ENCODE peak calls at places on chromosome 10, in seven cellular contexts. One of them, this sample, is unnamed.

GRCh38 chr10:16566202-16566805 is 44.6 kb upstream of the C1QL3 start:
- DNase-seq in left ventricle myocardium inferior: no peak
- DNase-seq in memory B cell: no peak
- DNase-seq in activated T-helper 1 cell treated with Interleukin-2 at 50 U/mL for 16 hours: no peak
- DNase-seq in fibroblast of lung: no peak
- DNase-seq in activated CD4-positive, alpha-beta T cell treated with anti-CD3 and anti-CD28 coated beads, Interleukin-2, amount 50 U/mL, for 1 hour: no peak
- DNase-seq in NCI-H1436: no peak
- DNase-seq in this sample: no peak

GRCh38 chr10:92541583-92541982 is 32.3 kb downstream of the IDE start:
- DNase-seq in left ventricle myocardium inferior: no peak
- DNase-seq in memory B cell: no peak
- DNase-seq in activated T-helper 1 cell treated with Interleukin-2 at 50 U/mL for 16 hours: no peak
- DNase-seq in fibroblast of lung: no peak
- DNase-seq in activated CD4-positive, alpha-beta T cell treated with anti-CD3 and anti-CD28 coated beads, Interleukin-2, amount 50 U/mL, for 1 hour: no peak
- DNase-seq in NCI-H1436: no peak
- DNase-seq in this sample: no peak

GRCh38 chr10:69505636-69506318 is 54.5 kb downstream of the TSPAN15 start:
- DNase-seq in left ventricle myocardium inferior: no peak
- DNase-seq in memory B cell: no peak
- DNase-seq in activated T-helper 1 cell treated with Interleukin-2 at 50 U/mL for 16 hours: no peak
- DNase-seq in fibroblast of lung: no peak
- DNase-seq in activated CD4-positive, alpha-beta T cell treated with anti-CD3 and anti-CD28 coated beads, Interleukin-2, amount 50 U/mL, for 1 hour: no peak
- DNase-seq in NCI-H1436: no peak
- DNase-seq in this sample: no peak

GRCh38 chr10:71475243-71475871 is 78.6 kb downstream of the CDH23 start:
- DNase-seq in left ventricle myocardium inferior: peak
- DNase-seq in memory B cell: no peak
- DNase-seq in activated T-helper 1 cell treated with Interleukin-2 at 50 U/mL for 16 hours: no peak
- DNase-seq in fibroblast of lung: no peak
- DNase-seq in activated CD4-positive, alpha-beta T cell treated with anti-CD3 and anti-CD28 coated beads, Interleukin-2, amount 50 U/mL, for 1 hour: no peak
- DNase-seq in NCI-H1436: no peak
- DNase-seq in this sample: no peak

GRCh38 chr10:123715546-123715945 is 49.4 kb downstream of the GPR26 start:
- DNase-seq in left ventricle myocardium inferior: no peak
- DNase-seq in memory B cell: no peak
- DNase-seq in activated T-helper 1 cell treated with Interleukin-2 at 50 U/mL for 16 hours: no peak
- DNase-seq in fibroblast of lung: no peak
- DNase-seq in activated CD4-positive, alpha-beta T cell treated with anti-CD3 and anti-CD28 coated beads, Interleukin-2, amount 50 U/mL, for 1 hour: no peak
- DNase-seq in NCI-H1436: no peak
- DNase-seq in this sample: no peak

GRCh38 chr10:89615824-89616223 is 29.2 kb downstream of the PANK1 start:
- DNase-seq in left ventricle myocardium inferior: no peak
- DNase-seq in memory B cell: no peak
- DNase-seq in activated T-helper 1 cell treated with Interleukin-2 at 50 U/mL for 16 hours: no peak
- DNase-seq in fibroblast of lung: no peak
- DNase-seq in activated CD4-positive, alpha-beta T cell treated with anti-CD3 and anti-CD28 coated beads, Interleukin-2, amount 50 U/mL, for 1 hour: no peak
- DNase-seq in NCI-H1436: no peak
- DNase-seq in this sample: no peak

GRCh38 chr10:15661574-15661973 is 58.1 kb downstream of the ITGA8 start:
- DNase-seq in left ventricle myocardium inferior: no peak
- DNase-seq in memory B cell: no peak
- DNase-seq in activated T-helper 1 cell treated with Interleukin-2 at 50 U/mL for 16 hours: no peak
- DNase-seq in fibroblast of lung: peak
- DNase-seq in activated CD4-positive, alpha-beta T cell treated with anti-CD3 and anti-CD28 coated beads, Interleukin-2, amount 50 U/mL, for 1 hour: no peak
- DNase-seq in NCI-H1436: no peak
- DNase-seq in this sample: no peak

GRCh38 chr10:99633832-99634231 is 13.6 kb upstream of the SLC25A28 start:
- DNase-seq in left ventricle myocardium inferior: no peak
- DNase-seq in memory B cell: no peak
- DNase-seq in activated T-helper 1 cell treated with Interleukin-2 at 50 U/mL for 16 hours: no peak
- DNase-seq in fibroblast of lung: no peak
- DNase-seq in activated CD4-positive, alpha-beta T cell treated with anti-CD3 and anti-CD28 coated beads, Interleukin-2, amount 50 U/mL, for 1 hour: no peak
- DNase-seq in NCI-H1436: no peak
- DNase-seq in this sample: no peak

GRCh38 chr10:70274643-70275042 is 9.2 kb downstream of the NPFFR1 start:
- DNase-seq in left ventricle myocardium inferior: no peak
- DNase-seq in memory B cell: no peak
- DNase-seq in activated T-helper 1 cell treated with Interleukin-2 at 50 U/mL for 16 hours: no peak
- DNase-seq in fibroblast of lung: peak
- DNase-seq in activated CD4-positive, alpha-beta T cell treated with anti-CD3 and anti-CD28 coated beads, Interleukin-2, amount 50 U/mL, for 1 hour: no peak
- DNase-seq in NCI-H1436: no peak
- DNase-seq in this sample: no peak

GRCh38 chr10:100153239-100153840 is 32.5 kb downstream of the ERLIN1 start:
- DNase-seq in left ventricle myocardium inferior: no peak
- DNase-seq in memory B cell: no peak
- DNase-seq in activated T-helper 1 cell treated with Interleukin-2 at 50 U/mL for 16 hours: no peak
- DNase-seq in fibroblast of lung: no peak
- DNase-seq in activated CD4-positive, alpha-beta T cell treated with anti-CD3 and anti-CD28 coated beads, Interleukin-2, amount 50 U/mL, for 1 hour: no peak
- DNase-seq in NCI-H1436: no peak
- DNase-seq in this sample: no peak

GRCh38 chr10:126042906-126043305 is 146.5 kb downstream of the FANK1 start:
- DNase-seq in left ventricle myocardium inferior: no peak
- DNase-seq in memory B cell: peak
- DNase-seq in activated T-helper 1 cell treated with Interleukin-2 at 50 U/mL for 16 hours: no peak
- DNase-seq in fibroblast of lung: no peak
- DNase-seq in activated CD4-positive, alpha-beta T cell treated with anti-CD3 and anti-CD28 coated beads, Interleukin-2, amount 50 U/mL, for 1 hour: no peak
- DNase-seq in NCI-H1436: no peak
- DNase-seq in this sample: no peak

GRCh38 chr10:7610651-7611389 is 55.9 kb downstream of the ITIH5 start:
- DNase-seq in left ventricle myocardium inferior: peak
- DNase-seq in memory B cell: no peak
- DNase-seq in activated T-helper 1 cell treated with Interleukin-2 at 50 U/mL for 16 hours: no peak
- DNase-seq in fibroblast of lung: peak
- DNase-seq in activated CD4-positive, alpha-beta T cell treated with anti-CD3 and anti-CD28 coated beads, Interleukin-2, amount 50 U/mL, for 1 hour: no peak
- DNase-seq in NCI-H1436: no peak
- DNase-seq in this sample: no peak

GRCh38 chr10:130934333-130935035 is 377.0 kb downstream of the TCERG1L start:
- DNase-seq in left ventricle myocardium inferior: no peak
- DNase-seq in memory B cell: no peak
- DNase-seq in activated T-helper 1 cell treated with Interleukin-2 at 50 U/mL for 16 hours: no peak
- DNase-seq in fibroblast of lung: no peak
- DNase-seq in activated CD4-positive, alpha-beta T cell treated with anti-CD3 and anti-CD28 coated beads, Interleukin-2, amount 50 U/mL, for 1 hour: no peak
- DNase-seq in NCI-H1436: no peak
- DNase-seq in this sample: no peak

GRCh38 chr10:69869291-69869841 is 67.7 kb downstream of the COL13A1 start:
- DNase-seq in left ventricle myocardium inferior: no peak
- DNase-seq in memory B cell: no peak
- DNase-seq in activated T-helper 1 cell treated with Interleukin-2 at 50 U/mL for 16 hours: no peak
- DNase-seq in fibroblast of lung: peak
- DNase-seq in activated CD4-positive, alpha-beta T cell treated with anti-CD3 and anti-CD28 coated beads, Interleukin-2, amount 50 U/mL, for 1 hour: no peak
- DNase-seq in NCI-H1436: no peak
- DNase-seq in this sample: no peak

GRCh38 chr10:6148251-6148691 is 54.5 kb upstream of the PFKFB3 start:
- DNase-seq in left ventricle myocardium inferior: no peak
- DNase-seq in memory B cell: no peak
- DNase-seq in activated T-helper 1 cell treated with Interleukin-2 at 50 U/mL for 16 hours: no peak
- DNase-seq in fibroblast of lung: no peak
- DNase-seq in activated CD4-positive, alpha-beta T cell treated with anti-CD3 and anti-CD28 coated beads, Interleukin-2, amount 50 U/mL, for 1 hour: no peak
- DNase-seq in NCI-H1436: no peak
- DNase-seq in this sample: no peak

GRCh38 chr10:61688551-61689308 is 26.0 kb downstream of the CABCOCO1 start:
- DNase-seq in left ventricle myocardium inferior: no peak
- DNase-seq in memory B cell: no peak
- DNase-seq in activated T-helper 1 cell treated with Interleukin-2 at 50 U/mL for 16 hours: no peak
- DNase-seq in fibroblast of lung: peak
- DNase-seq in activated CD4-positive, alpha-beta T cell treated with anti-CD3 and anti-CD28 coated beads, Interleukin-2, amount 50 U/mL, for 1 hour: no peak
- DNase-seq in NCI-H1436: no peak
- DNase-seq in this sample: no peak

GRCh38 chr10:87841215-87841614 is 22.1 kb downstream of the KLLN start:
- DNase-seq in left ventricle myocardium inferior: no peak
- DNase-seq in memory B cell: no peak
- DNase-seq in activated T-helper 1 cell treated with Interleukin-2 at 50 U/mL for 16 hours: no peak
- DNase-seq in fibroblast of lung: no peak
- DNase-seq in activated CD4-positive, alpha-beta T cell treated with anti-CD3 and anti-CD28 coated beads, Interleukin-2, amount 50 U/mL, for 1 hour: no peak
- DNase-seq in NCI-H1436: no peak
- DNase-seq in this sample: no peak

GRCh38 chr10:132981173-132981555 is 38.8 kb upstream of the CFAP46 start:
- DNase-seq in left ventricle myocardium inferior: peak
- DNase-seq in memory B cell: no peak
- DNase-seq in activated T-helper 1 cell treated with Interleukin-2 at 50 U/mL for 16 hours: no peak
- DNase-seq in fibroblast of lung: no peak
- DNase-seq in activated CD4-positive, alpha-beta T cell treated with anti-CD3 and anti-CD28 coated beads, Interleukin-2, amount 50 U/mL, for 1 hour: no peak
- DNase-seq in NCI-H1436: no peak
- DNase-seq in this sample: no peak

GRCh38 chr10:62239994-62240393 is 28.6 kb downstream of the RTKN2 start:
- DNase-seq in left ventricle myocardium inferior: no peak
- DNase-seq in memory B cell: no peak
- DNase-seq in activated T-helper 1 cell treated with Interleukin-2 at 50 U/mL for 16 hours: no peak
- DNase-seq in fibroblast of lung: no peak
- DNase-seq in activated CD4-positive, alpha-beta T cell treated with anti-CD3 and anti-CD28 coated beads, Interleukin-2, amount 50 U/mL, for 1 hour: no peak
- DNase-seq in NCI-H1436: no peak
- DNase-seq in this sample: no peak

GRCh38 chr10:121244791-121245190 is 353.5 kb downstream of the FGFR2 start:
- DNase-seq in left ventricle myocardium inferior: no peak
- DNase-seq in memory B cell: no peak
- DNase-seq in activated T-helper 1 cell treated with Interleukin-2 at 50 U/mL for 16 hours: no peak
- DNase-seq in fibroblast of lung: no peak
- DNase-seq in activated CD4-positive, alpha-beta T cell treated with anti-CD3 and anti-CD28 coated beads, Interleukin-2, amount 50 U/mL, for 1 hour: no peak
- DNase-seq in NCI-H1436: no peak
- DNase-seq in this sample: no peak

GRCh38 chr10:97805096-97805879 is 33.5 kb upstream of the SFRP5 start:
- DNase-seq in left ventricle myocardium inferior: no peak
- DNase-seq in memory B cell: no peak
- DNase-seq in activated T-helper 1 cell treated with Interleukin-2 at 50 U/mL for 16 hours: no peak
- DNase-seq in fibroblast of lung: no peak
- DNase-seq in activated CD4-positive, alpha-beta T cell treated with anti-CD3 and anti-CD28 coated beads, Interleukin-2, amount 50 U/mL, for 1 hour: no peak
- DNase-seq in NCI-H1436: no peak
- DNase-seq in this sample: no peak

GRCh38 chr10:24469993-24470392 is 253.7 kb downstream of the ARHGAP21 start:
- DNase-seq in left ventricle myocardium inferior: no peak
- DNase-seq in memory B cell: no peak
- DNase-seq in activated T-helper 1 cell treated with Interleukin-2 at 50 U/mL for 16 hours: no peak
- DNase-seq in fibroblast of lung: peak
- DNase-seq in activated CD4-positive, alpha-beta T cell treated with anti-CD3 and anti-CD28 coated beads, Interleukin-2, amount 50 U/mL, for 1 hour: no peak
- DNase-seq in NCI-H1436: no peak
- DNase-seq in this sample: no peak

GRCh38 chr10:7119325-7120015 is 291.4 kb downstream of the SFMBT2 start:
- DNase-seq in left ventricle myocardium inferior: no peak
- DNase-seq in memory B cell: no peak
- DNase-seq in activated T-helper 1 cell treated with Interleukin-2 at 50 U/mL for 16 hours: no peak
- DNase-seq in fibroblast of lung: no peak
- DNase-seq in activated CD4-positive, alpha-beta T cell treated with anti-CD3 and anti-CD28 coated beads, Interleukin-2, amount 50 U/mL, for 1 hour: no peak
- DNase-seq in NCI-H1436: no peak
- DNase-seq in this sample: no peak

GRCh38 chr10:68516766-68517165 is 10.6 kb downstream of the SLC25A16 start:
- DNase-seq in left ventricle myocardium inferior: no peak
- DNase-seq in memory B cell: no peak
- DNase-seq in activated T-helper 1 cell treated with Interleukin-2 at 50 U/mL for 16 hours: no peak
- DNase-seq in fibroblast of lung: peak
- DNase-seq in activated CD4-positive, alpha-beta T cell treated with anti-CD3 and anti-CD28 coated beads, Interleukin-2, amount 50 U/mL, for 1 hour: no peak
- DNase-seq in NCI-H1436: no peak
- DNase-seq in this sample: no peak

GRCh38 chr10:13890617-13891541 is 304.1 kb downstream of the PRPF18 start:
- DNase-seq in left ventricle myocardium inferior: no peak
- DNase-seq in memory B cell: no peak
- DNase-seq in activated T-helper 1 cell treated with Interleukin-2 at 50 U/mL for 16 hours: no peak
- DNase-seq in fibroblast of lung: peak
- DNase-seq in activated CD4-positive, alpha-beta T cell treated with anti-CD3 and anti-CD28 coated beads, Interleukin-2, amount 50 U/mL, for 1 hour: no peak
- DNase-seq in NCI-H1436: no peak
- DNase-seq in this sample: no peak

GRCh38 chr10:111146025-111146640 is 69.3 kb downstream of the ADRA2A start:
- DNase-seq in left ventricle myocardium inferior: no peak
- DNase-seq in memory B cell: no peak
- DNase-seq in activated T-helper 1 cell treated with Interleukin-2 at 50 U/mL for 16 hours: no peak
- DNase-seq in fibroblast of lung: no peak
- DNase-seq in activated CD4-positive, alpha-beta T cell treated with anti-CD3 and anti-CD28 coated beads, Interleukin-2, amount 50 U/mL, for 1 hour: no peak
- DNase-seq in NCI-H1436: no peak
- DNase-seq in this sample: no peak

GRCh38 chr10:127694580-127695193 is 42.3 kb upstream of the FOXI2 start:
- DNase-seq in left ventricle myocardium inferior: no peak
- DNase-seq in memory B cell: no peak
- DNase-seq in activated T-helper 1 cell treated with Interleukin-2 at 50 U/mL for 16 hours: no peak
- DNase-seq in fibroblast of lung: no peak
- DNase-seq in activated CD4-positive, alpha-beta T cell treated with anti-CD3 and anti-CD28 coated beads, Interleukin-2, amount 50 U/mL, for 1 hour: peak
- DNase-seq in NCI-H1436: peak
- DNase-seq in this sample: no peak

GRCh38 chr10:25815236-25815635 is 118.8 kb upstream of the MYO3A start:
- DNase-seq in left ventricle myocardium inferior: no peak
- DNase-seq in memory B cell: no peak
- DNase-seq in activated T-helper 1 cell treated with Interleukin-2 at 50 U/mL for 16 hours: no peak
- DNase-seq in fibroblast of lung: peak
- DNase-seq in activated CD4-positive, alpha-beta T cell treated with anti-CD3 and anti-CD28 coated beads, Interleukin-2, amount 50 U/mL, for 1 hour: no peak
- DNase-seq in NCI-H1436: no peak
- DNase-seq in this sample: no peak